ENCODE peak calls at places on chromosome 17, in eight cellular contexts. U is keratinocyte, G is fibroblast of lung, E is mammary epithelial cell, Y is astrocyte, Q is HepG2, B is PC-3, X is A549. W is an unnamed sample.

GRCh38 chr17:81518785-81519283 is 6.2 kb upstream of the ACTG1 start:
- DNase-seq in X (peak; percentile 55), E (peak; percentile 49), U (no peak), B (peak; percentile 62), G (no peak), Q (no peak), Y (no peak), W (peak; percentile 78)

GRCh38 chr17:74814453-74814852 is 38.3 kb upstream of the NAT9 start:
- DNase-seq in U (no peak), Q (no peak), E (no peak), G (no peak), B (peak; percentile 27), X (no peak), Y (no peak), W (no peak)

GRCh38 chr17:5785867-5786509 is 201.7 kb upstream of the NLRP1 start:
- DNase-seq in U (no peak), E (peak; percentile 39), Y (peak; percentile 58), X (no peak), B (peak; percentile 60), G (no peak), Q (no peak), W (no peak)

GRCh38 chr17:77737442-77738265 is 220.8 kb upstream of the TNRC6C start:
- DNase-seq in B (no peak), U (no peak), X (no peak), Y (no peak), G (no peak), E (no peak), Q (no peak), W (no peak)

GRCh38 chr17:43406676-43407645 is 8.2 kb downstream of the ARL4D start:
- DNase-seq in Q (no peak), B (no peak), E (no peak), G (peak; percentile 65), U (no peak), X (no peak), Y (peak; percentile 69), W (no peak)

GRCh38 chr17:65453204-65453931 is 108.1 kb downstream of the AXIN2 start:
- DNase-seq in B (peak; percentile 47), G (no peak), U (no peak), X (no peak), Q (peak; percentile 21), Y (no peak), E (no peak), W (peak; percentile 65)

GRCh38 chr17:73650147-73650546 is 5.9 kb upstream of the SDK2 start:
- DNase-seq in Q (no peak), Y (no peak), G (peak; percentile 18), U (no peak), X (no peak), B (peak; percentile 34), E (peak; percentile 11), W (no peak)

GRCh38 chr17:68512967-68513474 is 791 bp downstream of the PRKAR1A start:
- DNase-seq in E (peak; percentile 44), Y (peak; percentile 27), X (peak; percentile 49), B (peak; percentile 44), Q (no peak), U (no peak), G (peak; percentile 54), W (no peak)

GRCh38 chr17:18314059-18314730 is 599 bp downstream of the TOP3A start:
- DNase-seq in E (no peak), U (no peak), Q (no peak), G (peak; percentile 9), B (peak; percentile 30), X (no peak), Y (peak; percentile 16), W (no peak)

GRCh38 chr17:63474174-63474913 is 2.5 kb upstream of the ACE start:
- DNase-seq in Y (peak; percentile 24), X (no peak), B (peak; percentile 15), G (no peak), Q (no peak), U (no peak), E (no peak), W (peak; percentile 33)

GRCh38 chr17:14299261-14300093 is 1.4 kb upstream of the HS3ST3B1 start:
- DNase-seq in Y (peak; percentile 60), Q (peak; percentile 65), U (no peak), X (peak; percentile 23), G (peak; percentile 69), B (no peak), E (no peak), W (no peak)

GRCh38 chr17:48389903-48390302 is 40.1 kb downstream of the SKAP1 start:
- DNase-seq in E (no peak), X (no peak), Q (no peak), B (no peak), G (no peak), Y (no peak), U (no peak), W (no peak)

GRCh38 chr17:48388955-48389764 is 40.9 kb downstream of the SKAP1 start:
- DNase-seq in X (no peak), U (no peak), E (no peak), Y (no peak), Q (no peak), G (no peak), B (no peak), W (no peak)

GRCh38 chr17:48391460-48391859 is 38.6 kb downstream of the SKAP1 start:
- DNase-seq in Y (no peak), Q (no peak), U (no peak), E (no peak), X (no peak), G (peak; percentile 6), B (no peak), W (no peak)

GRCh38 chr17:48393271-48393670 is 36.7 kb downstream of the SKAP1 start:
- DNase-seq in E (no peak), G (no peak), Q (no peak), X (no peak), U (no peak), Y (no peak), B (no peak), W (no peak)

DNA sequence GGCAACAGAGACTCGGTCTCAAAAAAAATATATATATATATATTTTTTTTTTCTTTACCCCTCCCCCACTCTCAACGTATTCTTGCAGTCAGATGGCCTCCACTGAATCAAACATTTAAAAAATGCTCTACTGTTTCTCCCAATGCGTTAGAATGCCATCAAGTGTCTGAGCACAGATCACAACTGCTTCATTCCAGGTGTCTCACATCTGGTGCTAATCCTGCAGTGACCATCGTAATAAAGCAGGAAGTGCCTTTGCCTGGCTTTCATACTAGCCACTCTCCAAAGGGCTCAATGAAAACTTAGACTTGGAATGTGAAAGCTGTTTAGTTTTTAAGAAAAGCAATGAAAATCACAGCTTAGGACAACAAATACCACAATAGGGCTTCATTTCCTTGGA is 37.2 kb downstream of the SKAP1 start:
- DNase-seq in B (no peak), X (no peak), G (peak; percentile 32), E (no peak), Y (no peak), Q (no peak), U (no peak), W (no peak)
- H3K4me3 ChIP-seq in B (no peak overlapping the region), X (no peak overlapping the region), G (no peak overlapping the region), E (no peak overlapping the region), Y (no peak overlapping the region), Q (no peak overlapping the region), U (no peak overlapping the region), W (no peak overlapping the region)

GRCh38 chr17:10126554-10127493 is 71.6 kb downstream of the GAS7 start:
- DNase-seq in B (no peak), G (peak; percentile 90), Y (no peak), E (no peak), X (no peak), Q (no peak), U (no peak), W (no peak)
- TF ChIP-seq CTCF in B (no peak), G (no peak), Y (no peak), E (no peak), X (no peak), Q (no peak), U (no peak), W (no peak)

GRCh38 chr17:3962217-3963069 is 1.8 kb downstream of the ATP2A3 start:
- DNase-seq in Q (no peak), X (no peak), B (no peak), Y (no peak), E (no peak), U (no peak), G (no peak), W (no peak)

GRCh38 chr17:3959295-3959899 is 4.8 kb downstream of the ATP2A3 start:
- DNase-seq in E (no peak), X (peak; percentile 94), U (no peak), Q (peak; percentile 62), B (peak; percentile 82), G (peak; percentile 76), Y (peak; percentile 53), W (peak; percentile 84)

GRCh38 chr17:3959921-3960601 is 4.2 kb downstream of the ATP2A3 start:
- DNase-seq in G (no peak), Q (no peak), B (no peak), U (no peak), E (no peak), Y (no peak), X (no peak), W (no peak)

GRCh38 chr17:3961564-3962047 is 2.6 kb downstream of the ATP2A3 start:
- DNase-seq in Y (no peak), G (no peak), X (no peak), B (no peak), E (no peak), U (no peak), Q (no peak), W (no peak)

DNA sequence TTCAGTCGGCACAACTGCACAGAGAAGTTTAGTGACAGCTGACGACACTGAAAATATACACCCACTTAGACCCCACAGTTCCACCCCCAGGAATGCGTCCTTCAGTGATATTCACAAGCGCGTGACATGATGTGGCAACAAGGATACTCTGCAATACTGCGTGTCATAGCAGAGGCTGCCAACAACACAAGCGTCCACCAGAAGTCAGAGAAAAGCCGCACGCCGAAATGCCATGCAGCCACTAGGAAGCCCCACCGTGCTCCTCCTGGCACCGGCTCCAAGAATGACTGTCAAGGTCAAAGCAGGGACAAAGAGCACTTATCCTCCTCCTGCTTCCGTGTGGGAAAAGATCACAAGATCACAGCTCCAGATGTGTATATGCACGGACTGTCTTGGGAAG is 3.5 kb downstream of the ATP2A3 start:
- DNase-seq in Y (peak; percentile 34), Q (no peak), X (no peak), U (no peak), E (no peak), G (peak; percentile 86), B (no peak), W (no peak)
- H3K4me2 ChIP-seq in Y (no peak overlapping the region), Q (no peak overlapping the region), X (peak overlapping the region; percentile 31), U (no peak overlapping the region), E (no peak overlapping the region), G (no peak overlapping the region), B (no peak overlapping the region), W (peak overlapping the region; percentile 65)

DNA sequence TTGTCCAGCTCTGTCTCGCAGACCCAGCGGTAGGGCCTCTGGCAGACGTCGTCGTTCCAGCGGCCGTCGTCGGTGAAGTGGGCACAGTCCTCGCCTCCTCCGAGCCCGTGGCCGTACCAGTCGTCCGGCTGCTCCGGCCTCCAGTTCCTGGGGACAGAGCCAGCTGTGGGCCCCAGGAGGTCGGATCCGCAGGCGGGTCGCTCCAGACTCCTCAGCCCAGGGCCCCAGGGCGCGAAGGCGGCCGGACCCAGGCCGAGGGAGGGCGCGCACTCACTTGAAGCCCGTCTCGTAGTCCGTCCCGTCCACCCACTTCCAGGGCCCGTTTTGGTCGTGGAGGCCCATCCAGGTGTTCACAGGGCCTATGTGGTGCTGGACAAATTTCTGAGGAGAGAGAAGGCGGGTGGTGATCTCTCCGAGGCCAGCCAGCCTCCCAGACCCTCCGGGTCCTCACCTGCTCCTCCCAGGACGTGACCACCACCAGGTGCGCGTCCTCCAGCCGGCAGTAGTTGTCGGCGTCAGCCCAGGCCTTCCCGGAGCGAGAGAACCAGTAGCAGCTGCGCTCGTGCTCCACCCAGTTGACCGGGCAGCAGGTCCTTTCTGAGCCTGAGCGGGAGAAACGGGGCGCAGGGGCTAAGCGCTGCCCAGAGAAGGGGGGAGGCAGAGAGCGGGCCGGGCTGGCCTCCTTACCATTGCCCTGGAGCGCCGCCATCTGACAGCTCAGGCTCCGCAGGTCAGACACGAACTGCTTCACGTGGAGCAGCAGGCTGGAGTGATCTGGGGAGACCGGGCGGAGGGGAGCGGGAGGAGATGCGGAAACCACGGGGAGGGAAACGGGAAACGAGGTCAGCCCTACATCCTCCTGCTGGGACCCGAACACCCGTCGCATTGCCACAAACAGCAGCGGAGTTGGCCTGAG is 5.2 kb downstream of the ASGR1 start:
- DNase-seq in E (no peak), X (no peak), B (no peak), G (no peak), Y (peak; percentile 13), Q (no peak), U (no peak), W (no peak)
- H3K4me3 ChIP-seq in E (no peak overlapping the region), X (no peak overlapping the region), B (no peak overlapping the region), G (no peak overlapping the region), Y (no peak overlapping the region), Q (peak overlapping the region; percentile 93), U (no peak overlapping the region), W (no peak overlapping the region)

W was measured in PC-9.